ENCODE peak calls at places on chromosomes 12 and 14, in five cellular contexts. I, M, E, F and A are unnamed samples. For H3K27me3, the result is how much of the 10 kb centered on the place peaks cover.

GRCh38 chr12:115320967-115321366 is 637.0 kb upstream of the TBX3 start:
- DNase-seq in I (peak), M (no peak), E (no peak), F (no peak), A (no peak)

GRCh38 chr14:86847176-86847575 is 1145.8 kb downstream of the GALC start:
- DNase-seq in I (no peak), M (peak), E (no peak), F (no peak), A (no peak)

GRCh38 chr12:27865421-27865820 is 85.4 kb upstream of the MANSC4 start:
- DNase-seq in I (no peak), M (peak), E (no peak), F (no peak), A (no peak)

GRCh38 chr12:65886996-65887395 is 62.7 kb downstream of the HMGA2 start:
- DNase-seq in I (no peak), M (peak), E (no peak), F (no peak), A (no peak)

GRCh38 chr14:92898732-92899131 is 24.2 kb upstream of the CHGA start:
- DNase-seq in I (no peak), M (no peak), E (no peak), F (no peak), A (no peak)

GRCh38 chr14:75636100-75636692 is 24.5 kb downstream of the ERG28 start:
- DNase-seq in I (peak), M (peak), E (no peak), F (no peak), A (no peak)

GRCh38 chr12:31362759-31363415 is 36.9 kb upstream of the SINHCAF start:
- DNase-seq in I (no peak), M (no peak), E (peak), F (peak), A (peak)

GRCh38 chr14:54366726-54367707 is 29.8 kb upstream of the CDKN3 start:
- DNase-seq in I (peak), M (peak), E (peak), F (peak), A (no peak)

GRCh38 chr14:105255021-105255507 is 6.7 kb downstream of the BTBD6 start:
- DNase-seq in I (no peak), M (peak), E (no peak), F (no peak), A (no peak)

GRCh38 chr12:112905451-112906089 is 1.2 kb upstream of the OAS1 start:
- DNase-seq in I (no peak), M (no peak), E (no peak), F (no peak), A (no peak)

GRCh38 chr12:65510584-65511050 is 232.1 kb downstream of the MSRB3 start:
- DNase-seq in I (peak), M (no peak), E (peak), F (no peak), A (no peak)

GRCh38 chr12:109810954-109811623 is 22.1 kb downstream of the TRPV4 start:
- DNase-seq in I (no peak), M (no peak), E (no peak), F (no peak), A (no peak)

GRCh38 chr12:92188517-92189188 is 43.0 kb upstream of the BTG1 start:
- DNase-seq in I (no peak), M (no peak), E (no peak), F (no peak), A (no peak)

GRCh38 chr14:33465952-33466700 is 484.7 kb downstream of the EGLN3 start:
- DNase-seq in I (no peak), M (no peak), E (no peak), F (no peak), A (no peak)

GRCh38 chr14:93263416-93263815 is 56.4 kb downstream of the UBR7 start:
- DNase-seq in I (no peak), M (peak), E (no peak), F (no peak), A (no peak)

GRCh38 chr14:51564986-51565604 is 86.6 kb upstream of the FRMD6 start:
- DNase-seq in I (no peak), M (no peak), E (no peak), F (no peak), A (no peak)

GRCh38 chr14:51564460-51564859 is 87.2 kb upstream of the FRMD6 start:
- DNase-seq in I (no peak), M (no peak), E (no peak), F (no peak), A (no peak)

GRCh38 chr14:51562816-51563215 is 88.9 kb upstream of the FRMD6 start:
- DNase-seq in I (no peak), M (peak), E (no peak), F (no peak), A (no peak)

GRCh38 chr14:51561141-51561540 is 90.6 kb upstream of the FRMD6 start:
- DNase-seq in I (no peak), M (no peak), E (no peak), F (no peak), A (no peak)

GRCh38 chr14:51563560-51563959 is 88.2 kb upstream of the FRMD6 start:
- DNase-seq in I (no peak), M (peak), E (no peak), F (no peak), A (no peak)
- H3K27me3 ChIP-seq in I (under half), M (under half), E (under half), F (under half), A (under half)

DNA sequence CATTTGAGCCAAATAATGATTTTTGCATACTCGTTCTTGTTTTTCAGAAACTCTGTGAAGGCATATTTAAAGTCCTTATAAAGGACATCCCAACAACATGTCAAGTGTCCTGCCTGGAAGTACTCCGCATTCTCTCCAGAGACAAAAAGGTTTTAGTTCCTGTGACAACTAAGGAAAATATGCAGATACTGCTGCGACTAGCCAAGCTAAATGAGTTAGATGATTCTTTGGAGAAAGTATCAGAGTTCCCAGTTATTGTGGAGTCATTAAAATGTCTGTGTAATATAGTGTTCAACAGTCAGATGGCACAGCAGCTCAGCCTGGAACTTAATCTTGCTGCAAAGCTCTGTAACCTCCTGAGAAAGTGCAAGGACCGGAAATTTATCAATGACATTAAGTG is 40.2 kb downstream of the RIC8B start:
- DNase-seq in I (no peak), M (no peak), E (no peak), F (no peak), A (no peak)
- H3K27ac ChIP-seq in I (no peak), M (no peak), E (no peak), F (no peak), A (no peak)

DNA sequence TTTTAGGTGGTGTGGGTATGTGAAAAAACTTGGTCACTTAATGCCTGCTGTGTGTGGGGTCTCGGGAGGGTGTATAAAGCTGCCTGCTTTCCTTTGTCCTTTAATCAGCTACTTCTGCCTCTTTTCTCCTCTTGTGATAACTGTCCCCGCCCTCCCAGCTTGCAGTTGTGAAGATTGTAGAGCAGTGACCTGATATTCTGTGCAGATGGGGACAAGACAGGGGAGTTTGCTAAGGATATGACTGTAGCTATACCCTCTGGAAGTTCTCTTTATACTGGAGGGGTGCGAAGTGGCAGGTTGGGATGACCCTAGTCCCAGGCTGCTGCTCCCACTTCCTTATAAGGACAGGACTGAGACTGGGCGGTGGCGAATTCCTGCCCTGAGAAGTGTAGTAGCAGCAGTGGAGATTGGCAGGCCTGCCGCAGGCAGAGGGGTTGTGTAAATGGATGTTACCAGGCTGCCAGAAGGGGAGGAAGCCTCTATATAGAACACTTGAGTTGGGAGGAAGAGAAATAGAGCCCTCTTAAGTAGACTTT is 835 bp downstream of the MYL6 start:
- DNase-seq in I (peak), M (peak), E (peak), F (peak), A (peak)
- TF ChIP-seq POLR2A in I (peak), M (no peak), E (no peak), F (no peak), A (peak)

DNA sequence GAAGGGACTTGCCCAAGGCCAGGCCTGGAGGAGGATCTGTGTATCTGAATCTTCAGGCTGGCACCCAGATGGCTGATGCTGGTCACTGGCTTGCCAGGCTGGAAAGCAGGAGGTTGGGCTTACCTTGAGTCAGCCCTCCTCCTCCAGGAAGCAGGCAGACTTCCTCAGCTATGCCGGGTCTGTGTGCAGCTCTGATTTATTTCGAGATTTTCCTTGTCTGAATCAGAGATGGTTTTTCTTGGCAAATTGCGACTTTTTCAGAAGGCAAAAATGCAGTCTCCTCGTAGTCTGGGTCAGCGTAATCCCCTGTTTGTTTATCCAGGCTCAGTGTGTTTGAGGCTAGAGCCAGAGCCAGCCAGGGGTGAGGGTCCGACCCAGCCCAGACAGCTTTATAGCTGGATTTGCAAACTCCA is 48.9 kb downstream of the SMOC1 start:
- DNase-seq in I (no peak), M (peak), E (no peak), F (no peak), A (no peak)
- H3K27me3 ChIP-seq in I (under half), M (under half), E (under half), F (under half), A (under half)

GRCh38 chr12:44507471-44507870 is 368.6 kb downstream of the NELL2 start:
- DNase-seq in I (no peak), M (no peak), E (no peak), F (no peak), A (no peak)
- H3K27ac ChIP-seq in I (no peak), M (no peak), E (no peak), F (no peak), A (no peak)

DNA sequence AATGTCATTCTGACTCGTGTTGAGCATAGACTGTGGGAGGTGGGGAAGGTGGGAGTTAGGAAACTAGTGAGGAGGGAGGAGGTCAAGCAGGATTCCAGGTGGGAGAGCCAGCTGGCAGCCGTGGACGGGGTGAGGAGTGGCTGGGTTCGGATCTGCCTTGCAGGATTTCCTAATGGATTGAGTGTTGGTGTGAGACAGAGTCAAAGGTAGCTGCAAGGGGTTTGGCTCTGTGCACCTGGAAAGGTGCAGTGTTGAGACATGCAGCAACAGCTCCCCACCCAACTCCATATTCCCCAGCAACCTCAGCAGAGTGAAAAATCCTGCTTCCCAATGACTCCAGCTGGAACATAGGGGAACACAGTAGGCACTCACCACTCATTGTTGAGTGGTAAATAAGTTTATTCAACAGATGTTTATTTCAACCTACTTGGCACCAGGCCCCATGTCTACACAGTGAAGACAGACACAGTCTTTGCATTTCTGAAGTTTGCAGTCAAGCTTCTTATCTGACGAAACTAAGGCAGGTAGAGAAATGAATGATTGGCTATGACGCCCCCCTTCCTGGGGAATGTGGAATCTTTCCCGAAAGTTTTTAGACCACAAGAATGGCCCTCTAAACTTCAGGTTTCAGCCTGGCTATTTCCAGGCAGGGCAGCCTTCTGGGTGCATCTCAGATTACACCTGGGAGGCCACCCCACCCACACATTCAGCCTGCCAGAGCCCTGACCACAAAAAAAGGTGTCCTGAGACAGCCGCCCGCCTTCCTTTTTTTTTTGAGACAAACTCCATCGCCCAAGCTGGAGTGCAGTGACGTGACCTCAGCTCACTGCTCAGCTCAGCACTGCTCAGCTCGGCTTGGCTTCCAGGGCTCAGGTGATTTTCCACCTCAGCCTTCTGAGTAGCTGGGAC is 37.9 kb upstream of the PLEKHG6 start:
- DNase-seq in I (no peak), M (no peak), E (peak), F (peak), A (no peak)
- TF ChIP-seq POLR2A in I (no peak), M (no peak), E (no peak), F (no peak), A (no peak)

GRCh38 chr14:81440041-81440440 is 39.9 kb upstream of the STON2 start:
- DNase-seq in I (no peak), M (no peak), E (no peak), F (no peak), A (no peak)
- H3K27me3 ChIP-seq in I (under half), M (under half), E (half or more), F (under half), A (under half)

DNA sequence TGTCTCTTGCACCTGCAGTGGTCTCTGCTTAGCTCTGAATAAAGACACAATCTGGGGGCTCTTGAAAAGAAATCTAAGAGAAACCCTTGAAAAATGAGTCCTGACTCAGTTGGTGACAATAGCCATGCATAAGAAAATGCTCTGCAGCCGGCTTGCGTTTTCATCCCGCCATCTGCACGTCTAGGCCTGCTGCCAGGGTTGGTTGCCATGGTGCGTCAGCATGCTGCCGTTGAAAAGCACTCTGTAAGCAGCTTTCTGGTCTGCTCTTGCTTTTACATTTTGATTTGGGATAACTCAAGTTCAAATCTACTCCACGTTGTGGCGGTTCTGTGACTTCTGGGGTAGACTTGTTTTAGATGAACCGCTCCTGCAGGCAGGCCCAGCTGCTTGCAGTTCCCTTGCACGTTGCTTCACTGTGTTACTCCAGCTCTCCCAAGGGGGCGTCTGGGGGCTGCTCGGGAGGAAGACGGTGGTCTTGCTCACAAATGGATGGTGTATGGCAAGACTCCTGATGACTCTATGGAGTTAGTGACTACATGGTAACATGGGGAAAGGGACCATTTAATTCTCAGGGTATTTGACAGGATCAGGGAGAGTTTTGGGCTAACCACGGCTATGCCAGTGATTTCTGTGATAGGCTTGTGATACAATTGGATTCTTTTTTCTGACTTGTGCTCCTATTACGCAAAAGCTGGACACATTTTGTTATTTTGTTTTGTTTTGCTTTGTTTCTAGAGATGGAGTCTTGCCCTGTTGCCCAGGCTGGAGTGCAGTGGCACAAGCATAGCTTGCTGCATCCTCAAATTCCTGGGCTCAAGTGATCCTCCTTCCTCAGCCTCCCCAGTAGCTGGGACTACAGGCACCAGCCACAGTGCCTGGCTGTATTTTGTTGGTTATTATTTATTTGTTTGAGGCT is 15.8 kb downstream of the WNT5B start:
- DNase-seq in I (peak), M (peak), E (peak), F (no peak), A (peak)
- H3K27ac ChIP-seq in I (no peak), M (no peak), E (peak), F (no peak), A (no peak)

GRCh38 chr14:81535399-81536124 is 1.9 kb upstream of the SEL1L start:
- DNase-seq in I (no peak), M (no peak), E (no peak), F (no peak), A (no peak)

GRCh38 chr14:81536125-81536771 is 2.6 kb upstream of the SEL1L start:
- DNase-seq in I (no peak), M (no peak), E (no peak), F (no peak), A (no peak)

GRCh38 chr14:81533212-81533535 is 479 bp downstream of the SEL1L start:
- DNase-seq in I (no peak), M (no peak), E (no peak), F (no peak), A (no peak)

GRCh38 chr14:81534510-81535074 is 939 bp upstream of the SEL1L start:
- DNase-seq in I (no peak), M (no peak), E (no peak), F (no peak), A (no peak)

GRCh38 chr14:81533536-81534343 is at the start of gene SEL1L:
- DNase-seq in I (peak), M (peak), E (peak), F (peak), A (peak)
- TF ChIP-seq POLR2A in I (peak), M (peak), E (no peak), F (peak), A (peak)

GRCh38 chr14:72547999-72548398 is 345.9 kb downstream of the DPF3 start:
- DNase-seq in I (no peak), M (no peak), E (no peak), F (no peak), A (no peak)
- H3K27me3 ChIP-seq in I (under half), M (under half), E (half or more), F (under half), A (under half)